ENCODE peak calls at places on chromosomes 7 and 10, in nine cellular contexts. U is NCI-H748 treated with DMSO at 0.1 percent for 48 hours, W is GM10248, N is neural crest cell, V is pons, C is nephron progenitor cell, G is neural progenitor cell, Z is dorsolateral prefrontal cortex, Y is AG10803. E is an unnamed sample.

GRCh38 chr7:99112097-99112496 is 31.8 kb downstream of the SMURF1 start:
- DNase-seq in U (no peak), W (peak), N (no peak), V (no peak), C (no peak), G (no peak), Z (no peak), Y (no peak), E (no peak)

GRCh38 chr10:48215983-48216505 is 58.5 kb downstream of the FRMPD2 start:
- DNase-seq in U (no peak), W (no peak), N (no peak), V (no peak), C (no peak), G (no peak), Z (no peak), Y (no peak), E (no peak)

GRCh38 chr10:123381271-123381670 is 227.1 kb downstream of the BUB3 start:
- DNase-seq in U (no peak), W (no peak), N (no peak), V (no peak), C (no peak), G (no peak), Z (no peak), Y (no peak), E (no peak)

GRCh38 chr10:101075775-101076174 is 14.0 kb downstream of the KAZALD1 start:
- DNase-seq in U (no peak), W (no peak), N (no peak), V (no peak), C (no peak), G (no peak), Z (no peak), Y (no peak), E (no peak)

GRCh38 chr10:124429576-124429975 is 10.9 kb upstream of the OAT start:
- DNase-seq in U (no peak), W (no peak), N (no peak), V (no peak), C (no peak), G (no peak), Z (no peak), Y (no peak), E (no peak)

GRCh38 chr10:69374242-69374641 is 42.5 kb downstream of the TACR2 start:
- DNase-seq in U (no peak), W (no peak), N (no peak), V (no peak), C (no peak), G (no peak), Z (no peak), Y (no peak), E (no peak)

GRCh38 chr10:110456523-110457091 is 41.1 kb upstream of the DUSP5 start:
- DNase-seq in U (no peak), W (no peak), N (no peak), V (no peak), C (no peak), G (no peak), Z (no peak), Y (no peak), E (no peak)

GRCh38 chr10:70594161-70594560 is 8.4 kb downstream of the PRF1 start:
- DNase-seq in U (no peak), W (no peak), N (no peak), V (no peak), C (no peak), G (no peak), Z (no peak), Y (no peak), E (no peak)

GRCh38 chr10:43322769-43323168 is 48.7 kb upstream of the FXYD4 start:
- DNase-seq in U (no peak), W (peak), N (peak), V (peak), C (peak), G (peak), Z (peak), Y (no peak), E (peak)

GRCh38 chr7:150631084-150631824 is 931 bp downstream of the GIMAP6 start:
- DNase-seq in U (no peak), W (peak), N (no peak), V (no peak), C (no peak), G (no peak), Z (no peak), Y (no peak), E (no peak)

GRCh38 chr7:43591551-43592180 is 8.8 kb downstream of the STK17A start:
- DNase-seq in U (no peak), W (no peak), N (no peak), V (no peak), C (no peak), G (no peak), Z (no peak), Y (peak), E (no peak)

GRCh38 chr7:17732083-17732482 is 208.2 kb downstream of the SNX13 start:
- DNase-seq in U (no peak), W (no peak), N (no peak), V (no peak), C (no peak), G (no peak), Z (no peak), Y (no peak), E (no peak)

GRCh38 chr7:80859272-80859970 is 59.4 kb downstream of the SEMA3C start:
- DNase-seq in U (no peak), W (no peak), N (no peak), V (no peak), C (no peak), G (peak), Z (no peak), Y (peak), E (peak)

GRCh38 chr10:29392376-29393021 is 103.6 kb downstream of the LYZL1 start:
- DNase-seq in U (peak), W (peak), N (peak), V (peak), C (peak), G (peak), Z (no peak), Y (peak), E (peak)

GRCh38 chr10:75353183-75353582 is 48.4 kb downstream of the ZNF503 start:
- DNase-seq in U (no peak), W (no peak), N (peak), V (no peak), C (peak), G (no peak), Z (no peak), Y (no peak), E (no peak)

GRCh38 chr10:77548157-77548556 is 89.5 kb downstream of the KCNMA1 start:
- DNase-seq in U (no peak), W (no peak), N (no peak), V (no peak), C (no peak), G (no peak), Z (no peak), Y (no peak), E (no peak)

GRCh38 chr7:114402866-114403635 is 11.6 kb upstream of the FOXP2 start:
- DNase-seq in U (no peak), W (no peak), N (no peak), V (no peak), C (no peak), G (no peak), Z (no peak), Y (no peak), E (no peak)

GRCh38 chr7:55476071-55476803 is 96.1 kb downstream of the VOPP1 start:
- DNase-seq in U (no peak), W (no peak), N (no peak), V (peak), C (no peak), G (no peak), Z (no peak), Y (peak), E (peak)

E was measured in AG08395.